ENCODE peak calls at places on chromosome 18, in five cellular contexts. Q is ovary; R is CD8-positive, alpha-beta T cell; W is K562; A is A549. V is an unnamed sample. For H3K4me1 and H3K9me3, the result is how much of the 10 kb centered on the place peaks cover.

GRCh38 chr18:33934258-33934657 is 290.5 kb downstream of the NOL4 start:
- DNase-seq in Q (no peak), R (no peak), W (no peak), A (no peak), V (no peak)

GRCh38 chr18:5288517-5288935 is 7.0 kb downstream of the ZBTB14 start:
- DNase-seq in Q (no peak), R (no peak), W (no peak), A (no peak), V (no peak)

GRCh38 chr18:12861637-12862036 is 22.4 kb downstream of the PTPN2 start:
- DNase-seq in Q (no peak), R (no peak), W (no peak), A (no peak), V (no peak)

GRCh38 chr18:413263-413662 is 87.2 kb downstream of the COLEC12 start:
- DNase-seq in Q (no peak), R (no peak), W (no peak), A (peak), V (no peak)

GRCh38 chr18:70194227-70194890 is 11.1 kb downstream of the RTTN start:
- DNase-seq in Q (no peak), R (no peak), W (no peak), A (no peak), V (no peak)

GRCh38 chr18:78805840-78806239 is 173.8 kb upstream of the SALL3 start:
- DNase-seq in Q (no peak), R (no peak), W (no peak), A (no peak), V (no peak)

GRCh38 chr18:68262697-68263293 is 452.1 kb downstream of the TMX3 start:
- DNase-seq in Q (no peak), R (no peak), W (no peak), A (no peak), V (no peak)

GRCh38 chr18:5628512-5629255 is 84.9 kb upstream of the EPB41L3 start:
- DNase-seq in Q (peak), R (no peak), W (no peak), A (peak), V (peak)

GRCh38 chr18:44325903-44326650 is 354.6 kb upstream of the SETBP1 start:
- DNase-seq in Q (no peak), R (no peak), W (peak), A (peak), V (peak)

GRCh38 chr18:62838475-62839098 is 123.2 kb downstream of the PHLPP1 start:
- DNase-seq in Q (no peak), R (no peak), W (no peak), A (no peak), V (no peak)

GRCh38 chr18:46462523-46462922 is 194.5 kb downstream of the LOXHD1 start:
- DNase-seq in Q (no peak), R (no peak), W (no peak), A (no peak), V (no peak)

GRCh38 chr18:32899819-32900218 is 127.0 kb upstream of the KLHL14 start:
- DNase-seq in Q (no peak), R (no peak), W (no peak), A (no peak), V (no peak)

GRCh38 chr18:10094608-10095137 is 180.9 kb downstream of the VAPA start:
- DNase-seq in Q (no peak), R (no peak), W (no peak), A (no peak), V (no peak)

GRCh38 chr18:3305933-3306332 is 44.0 kb downstream of the MYL12B start:
- DNase-seq in Q (peak), R (no peak), W (no peak), A (no peak), V (no peak)

GRCh38 chr18:49519041-49519971 is 32.3 kb upstream of the C18orf32 start:
- DNase-seq in Q (no peak), R (no peak), W (no peak), A (no peak), V (no peak)
- H3K4me1 ChIP-seq in Q (under half), R (under half), W (under half), A (under half), V (under half)

DNA sequence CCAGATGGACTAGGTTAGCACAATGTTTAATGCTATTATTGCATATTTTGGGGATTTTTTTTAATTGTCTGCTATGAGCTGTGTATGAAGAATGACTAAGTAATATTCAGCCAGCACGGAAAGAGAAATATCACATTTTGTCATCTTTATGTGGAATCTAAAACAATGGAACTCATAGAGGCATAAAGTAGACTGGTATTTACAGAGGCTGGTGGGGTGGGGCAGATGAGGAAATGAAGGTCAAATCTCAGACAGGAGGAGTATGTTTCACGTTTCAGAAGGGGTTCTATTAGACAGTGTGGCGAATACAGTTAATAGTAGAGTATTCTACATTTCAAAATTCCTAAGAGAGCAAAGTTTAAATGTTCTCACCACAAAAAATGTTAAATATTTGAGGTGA is 4.7 kb downstream of the CDH19 start:
- DNase-seq in Q (no peak), R (no peak), W (no peak), A (peak), V (no peak)
- H3K4me3 ChIP-seq in Q (no peak), R (no peak), W (no peak), A (no peak), V (no peak)

GRCh38 chr18:79897940-79898625 is 53.4 kb downstream of the SLC66A2 start:
- DNase-seq in Q (no peak), R (no peak), W (no peak), A (no peak), V (no peak)
- H3K9me3 ChIP-seq in Q (under half), R (under half), W (under half), A (under half), V (under half)

DNA sequence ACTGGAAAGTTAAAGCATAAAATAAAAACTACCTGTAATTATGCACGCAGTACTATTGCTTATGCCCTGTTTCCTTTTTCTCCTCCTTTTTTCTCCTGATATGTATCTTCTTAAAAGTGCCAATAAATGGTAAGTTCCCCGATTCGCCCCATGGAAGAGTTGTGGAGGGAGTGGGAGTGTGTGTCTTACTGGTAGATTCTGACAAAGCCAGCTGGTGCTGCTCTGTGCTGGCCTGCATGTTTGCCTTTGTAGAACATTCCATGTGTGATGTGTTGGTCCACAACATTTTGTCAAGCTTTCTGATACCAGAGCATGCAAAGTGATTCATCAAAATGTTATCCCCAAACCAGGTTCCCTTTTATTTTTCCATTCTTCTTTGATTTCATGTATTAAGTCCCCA is 356.9 kb upstream of the RAB12 start:
- DNase-seq in Q (no peak), R (no peak), W (no peak), A (no peak), V (no peak)
- H3K4me1 ChIP-seq in Q (under half), R (under half), W (under half), A (under half), V (under half)

DNA sequence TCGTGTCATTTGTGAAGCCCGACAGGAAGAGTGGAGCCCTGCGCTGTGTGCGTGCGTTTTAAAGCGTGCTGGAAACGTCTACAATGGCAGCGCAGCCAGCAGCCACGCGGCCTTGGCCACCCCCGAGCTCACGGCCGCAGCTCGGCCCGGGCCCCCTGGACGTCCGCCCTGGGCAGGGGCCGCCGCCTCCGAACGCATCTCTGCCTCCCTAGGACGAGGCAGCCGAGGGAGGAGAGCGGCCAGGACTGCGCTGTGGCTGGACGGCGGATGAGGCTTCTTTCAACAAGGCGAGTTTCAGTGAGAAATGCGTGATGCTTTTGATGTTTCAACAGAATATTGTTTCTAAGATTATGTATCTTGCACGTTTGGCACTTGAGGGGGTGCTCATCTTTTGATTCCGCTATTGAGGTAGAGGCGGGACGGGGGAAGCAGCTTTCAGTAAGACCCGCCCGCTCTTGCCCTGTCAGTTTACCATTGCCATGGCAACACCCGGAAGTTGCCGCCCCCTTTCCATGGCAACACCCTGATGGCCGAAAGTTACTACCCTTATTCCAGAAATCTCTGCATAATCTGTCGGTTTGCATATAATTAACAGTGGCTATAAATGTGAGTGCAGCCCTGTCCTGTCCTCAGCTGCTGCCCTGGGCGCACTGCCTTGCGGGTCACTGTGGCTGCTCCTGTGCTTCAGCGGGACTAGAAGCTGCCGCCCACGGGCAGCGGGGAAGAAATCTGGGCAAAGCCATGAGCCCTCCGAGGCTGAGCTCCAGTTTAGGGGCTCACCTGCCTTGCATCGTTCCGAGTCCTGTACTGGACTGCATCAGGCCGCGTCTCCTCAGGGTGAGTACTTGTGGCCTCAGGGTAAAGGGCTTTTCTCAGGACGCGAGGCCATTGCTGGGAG is 38.6 kb downstream of the ADNP2 start:
- DNase-seq in Q (peak), R (peak), W (no peak), A (peak), V (peak)
- H3K4me3 ChIP-seq in Q (peak), R (peak), W (no peak), A (peak), V (peak)

GRCh38 chr18:36034299-36034895 is 33.0 kb downstream of the RPRD1A start:
- DNase-seq in Q (no peak), R (no peak), W (no peak), A (no peak), V (no peak)

GRCh38 chr18:36035253-36035652 is 32.1 kb downstream of the RPRD1A start:
- DNase-seq in Q (no peak), R (no peak), W (no peak), A (no peak), V (no peak)

GRCh38 chr18:36043153-36043552 is 24.2 kb downstream of the RPRD1A start:
- DNase-seq in Q (no peak), R (no peak), W (no peak), A (no peak), V (no peak)

DNA sequence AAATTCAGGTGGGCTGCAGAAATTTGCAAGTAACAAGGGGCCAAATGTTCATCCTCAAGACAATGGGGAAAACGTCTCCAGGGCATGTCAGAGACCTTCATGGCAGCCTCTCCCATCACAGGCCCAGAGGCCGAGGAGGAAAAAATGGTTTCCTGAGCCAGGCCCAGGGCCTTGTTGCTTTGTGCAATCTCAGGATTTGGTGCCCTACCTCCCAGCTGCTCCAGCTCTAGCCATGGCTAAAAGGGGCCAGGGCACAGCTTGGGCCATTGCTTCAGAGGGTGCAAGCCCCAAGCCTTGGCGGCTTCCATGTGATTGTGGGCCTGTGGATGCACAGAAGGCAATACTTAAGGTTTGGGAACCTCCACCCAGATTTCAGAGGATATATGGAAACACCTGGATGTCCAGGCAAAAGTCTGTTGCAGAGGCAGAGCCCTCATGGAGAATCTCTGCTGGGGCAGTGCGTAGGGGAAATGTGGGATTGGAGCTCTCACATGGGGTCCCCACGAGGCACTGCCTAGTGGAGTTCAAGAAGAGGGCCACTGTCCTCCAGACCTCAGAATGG is 29.2 kb downstream of the RPRD1A start:
- DNase-seq in Q (no peak), R (no peak), W (no peak), A (no peak), V (no peak)
- H3K9me3 ChIP-seq in Q (under half), R (under half), W (under half), A (under half), V (under half)

GRCh38 chr18:23969664-23970063 is 44.9 kb upstream of the TTC39C start:
- DNase-seq in Q (no peak), R (no peak), W (no peak), A (no peak), V (no peak)
- H3K4me1 ChIP-seq in Q (under half), R (half or more), W (under half), A (under half), V (under half)

DNA sequence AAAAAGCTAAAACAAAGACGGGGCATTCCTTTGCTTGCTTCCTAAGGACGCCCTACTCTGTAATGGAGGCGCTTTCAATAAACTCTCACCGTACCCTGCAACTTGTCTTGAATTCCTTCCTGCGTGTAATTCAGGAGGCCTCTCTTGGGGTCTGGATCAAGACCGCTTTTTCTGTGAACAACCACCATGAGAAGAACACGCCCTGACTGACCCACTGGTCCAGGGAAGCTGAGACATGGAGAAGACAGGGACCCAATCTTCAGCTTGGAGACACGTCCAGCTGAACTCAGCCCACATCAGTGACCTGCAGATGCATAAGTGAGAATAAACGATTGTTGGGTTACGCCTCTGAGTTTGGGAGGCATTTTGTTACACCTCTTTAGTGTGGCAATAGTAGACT is 7.8 kb upstream of the NARS1 start:
- DNase-seq in Q (no peak), R (no peak), W (no peak), A (no peak), V (no peak)
- H3K4me3 ChIP-seq in Q (peak), R (peak), W (no peak), A (peak), V (no peak)